ENCODE peak calls at places on chromosomes 12 and 14, in seven cellular contexts. Q is right cardiac atrium, L is GM23248, S is upper lobe of right lung, C is tibial nerve, B is endothelial cell of umbilical vein, U is psoas muscle. E is an unnamed sample. For H3K4me1 and H3K27me3, the result is how much of the 10 kb centered on the place peaks cover.

GRCh38 chr12:45732250-45732649 is 2.7 kb downstream of the ARID2 start:
- DNase-seq in L (peak), U (no peak), S (no peak), C (no peak), B (peak), Q (no peak), E (no peak)

GRCh38 chr14:26719514-26719913 is 121.7 kb upstream of the NOVA1 start:
- DNase-seq in Q (no peak), L (peak), B (no peak), C (no peak), U (no peak), S (no peak), E (no peak)

GRCh38 chr14:62206456-62206855 is 444.2 kb downstream of the SNAPC1 start:
- DNase-seq in B (peak), L (peak), C (no peak), Q (no peak), U (no peak), S (no peak), E (no peak)

GRCh38 chr12:51871918-51872688 is 15.8 kb upstream of the ANKRD33 start:
- DNase-seq in B (no peak), Q (no peak), C (no peak), L (no peak), S (peak), U (no peak), E (no peak)

GRCh38 chr14:96574633-96575191 is 72.5 kb downstream of the PAPOLA start:
- DNase-seq in Q (peak), B (no peak), L (peak), S (no peak), U (no peak), C (no peak), E (no peak)

GRCh38 chr12:11081987-11082386 is 10.1 kb downstream of the TAS2R43 start:
- DNase-seq in U (no peak), B (no peak), Q (no peak), C (no peak), S (no peak), L (no peak), E (no peak)

GRCh38 chr14:56501909-56502530 is 77.6 kb upstream of the TMEM260 start:
- DNase-seq in S (no peak), B (no peak), C (no peak), U (no peak), Q (no peak), L (no peak), E (no peak)

GRCh38 chr14:30242742-30243141 is 315.1 kb upstream of the PRKD1 start:
- DNase-seq in S (no peak), L (no peak), C (no peak), U (no peak), Q (no peak), B (peak), E (no peak)

GRCh38 chr14:23352506-23353432 is at the start of gene SLC22A17:
- DNase-seq in U (peak), Q (peak), B (peak), L (peak), C (peak), S (peak), E (peak)

GRCh38 chr12:41521872-41522379 is 333.8 kb downstream of the PDZRN4 start:
- DNase-seq in B (peak), S (no peak), U (no peak), Q (no peak), C (no peak), L (peak), E (peak)

GRCh38 chr14:99287269-99287942 is 15.4 kb upstream of the BCL11B start:
- DNase-seq in C (no peak), L (no peak), U (no peak), S (no peak), B (no peak), Q (no peak), E (no peak)

GRCh38 chr12:60072911-60073310 is 477.1 kb downstream of the SLC16A7 start:
- DNase-seq in C (no peak), S (no peak), L (peak), B (peak), Q (no peak), U (no peak), E (no peak)

DNA sequence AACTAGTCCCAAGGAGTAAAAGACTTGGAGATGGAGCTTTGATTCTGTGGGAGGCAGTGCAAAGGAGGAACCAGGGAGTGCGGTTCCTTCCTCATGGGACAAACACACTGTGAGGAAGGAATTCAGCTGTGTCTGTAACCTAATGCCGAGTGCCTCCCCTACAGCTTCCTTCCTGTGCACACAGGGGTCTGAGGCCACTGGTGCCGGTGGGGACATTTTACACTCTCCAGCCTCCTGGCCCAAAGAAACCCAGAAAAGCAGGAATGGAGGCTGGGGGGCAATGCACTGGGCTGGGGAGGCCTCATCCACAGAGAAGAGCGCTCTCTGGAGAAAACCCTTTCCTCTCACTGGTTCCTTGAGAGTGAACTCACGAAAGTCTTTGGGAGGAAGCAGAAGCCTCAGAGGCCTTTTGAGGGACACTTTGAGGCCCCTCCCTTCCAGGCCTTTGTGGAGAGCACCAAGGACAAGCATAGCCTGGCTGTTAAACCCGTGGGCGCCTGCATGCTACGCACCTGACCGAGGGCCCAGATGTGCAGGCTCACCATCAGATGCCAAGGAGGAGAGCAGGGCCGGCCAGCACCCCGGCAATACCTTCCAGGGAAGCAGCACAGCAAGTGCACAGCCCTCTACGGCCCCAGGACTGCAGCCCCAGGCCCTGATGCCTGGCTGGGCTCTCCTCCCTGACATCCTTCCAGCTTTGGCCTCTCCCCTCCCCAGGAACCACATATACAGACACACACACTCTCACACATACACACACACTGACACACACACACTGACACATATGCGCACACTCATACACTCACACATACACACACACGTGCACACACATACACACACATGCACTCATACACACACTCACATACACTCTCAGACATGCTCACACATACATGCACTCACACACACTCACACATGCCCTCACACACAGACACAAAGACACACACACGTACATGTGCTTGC is 52.0 kb downstream of the NFKBIA start:
- DNase-seq in U (no peak), C (no peak), Q (no peak), S (no peak), B (no peak), L (no peak), E (no peak)
- H3K4me1 ChIP-seq in U (under half), C (under half), Q (under half), S (under half), B (under half), L (under half), E (under half)

GRCh38 chr12:26187014-26187413 is 8.4 kb upstream of the SSPN start:
- DNase-seq in L (peak), U (no peak), B (no peak), C (no peak), S (no peak), Q (no peak), E (no peak)

GRCh38 chr12:26188132-26188531 is 7.2 kb upstream of the SSPN start:
- DNase-seq in C (no peak), L (peak), Q (no peak), S (no peak), B (no peak), U (no peak), E (no peak)

GRCh38 chr12:26188641-26189040 is 6.7 kb upstream of the SSPN start:
- DNase-seq in C (no peak), L (peak), B (no peak), Q (no peak), S (no peak), U (no peak), E (no peak)

GRCh38 chr12:26187429-26187828 is 7.9 kb upstream of the SSPN start:
- DNase-seq in Q (no peak), B (no peak), C (no peak), L (peak), S (no peak), U (no peak), E (no peak)

GRCh38 chr12:26185532-26186320 is 9.6 kb upstream of the SSPN start:
- DNase-seq in L (no peak), Q (no peak), S (no peak), C (no peak), U (no peak), B (no peak), E (no peak)
- H3K4me3 ChIP-seq in L (no peak), Q (no peak), S (no peak), C (no peak), U (no peak), B (no peak), E (no peak)

GRCh38 chr12:98893126-98893525 is 248.0 kb downstream of the APAF1 start:
- DNase-seq in L (no peak), S (no peak), B (no peak), Q (no peak), U (no peak), C (no peak), E (no peak)
- H3K27me3 ChIP-seq in L (half or more), S (under half), B (half or more), Q (under half), U (under half), C (under half), E (half or more)

GRCh38 chr14:104750658-104751057 is 2.3 kb upstream of the SIVA1 start:
- DNase-seq in S (no peak), Q (peak), L (no peak), C (no peak), B (no peak), U (no peak), E (no peak)
- H3K4me1 ChIP-seq in S (under half), Q (under half), L (under half), C (under half), B (under half), U (half or more), E (under half)

DNA sequence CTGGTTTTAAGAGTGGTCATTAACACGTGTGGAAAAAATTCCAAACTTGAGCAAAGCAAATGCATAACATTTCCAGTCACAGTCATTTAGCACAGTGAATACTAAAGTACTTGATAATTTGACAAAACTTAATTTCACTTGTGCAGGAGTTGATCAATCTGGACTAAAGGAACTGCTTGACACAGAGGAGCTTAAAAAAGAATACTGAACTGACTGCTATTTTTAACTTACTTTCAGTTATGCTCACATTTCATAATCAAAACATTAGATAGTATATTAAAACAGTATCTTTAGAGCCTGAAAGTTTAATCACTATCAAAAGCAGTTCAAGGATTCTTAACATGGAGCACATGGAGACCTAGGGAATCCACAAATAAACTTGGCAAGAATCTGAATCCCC is 7.4 kb downstream of the UBE2N start:
- DNase-seq in U (no peak), Q (no peak), L (peak), S (no peak), C (no peak), B (no peak), E (no peak)
- H3K4me3 ChIP-seq in U (peak), Q (peak), L (no peak), S (peak), C (no peak), B (no peak), E (no peak)

GRCh38 chr14:72742682-72743195 is 151.2 kb downstream of the DPF3 start:
- DNase-seq in S (no peak), Q (no peak), L (no peak), B (no peak), C (no peak), U (no peak), E (peak)

GRCh38 chr14:72744416-72745120 is 149.3 kb downstream of the DPF3 start:
- DNase-seq in B (no peak), C (no peak), Q (no peak), L (no peak), U (no peak), S (no peak), E (no peak)

GRCh38 chr14:72745546-72745945 is 148.4 kb downstream of the DPF3 start:
- DNase-seq in L (peak), Q (no peak), S (no peak), B (peak), U (no peak), C (no peak), E (peak)

GRCh38 chr14:72741836-72742681 is 151.8 kb downstream of the DPF3 start:
- DNase-seq in Q (no peak), L (no peak), B (peak), U (no peak), S (no peak), C (no peak), E (peak)

GRCh38 chr14:72743626-72744025 is 150.3 kb downstream of the DPF3 start:
- DNase-seq in Q (no peak), L (peak), S (no peak), C (no peak), U (no peak), B (no peak), E (no peak)
- H3K27me3 ChIP-seq in Q (under half), L (under half), S (under half), C (under half), U (under half), B (under half), E (under half)